ENCODE peak calls at places on chromosomes 2 and 18, in eight cellular contexts. J, Q, S, U, I, H, L and R are unnamed samples.

GRCh38 chr2:238227587-238228032 is 12.2 kb downstream of the HES6 start:
- DNase-seq in Q (no peak), I (no peak), L (no peak), S (no peak), H (no peak), J (no peak), U (no peak), R (no peak)

GRCh38 chr18:23519725-23520124 is 16.4 kb downstream of the RMC1 start:
- DNase-seq in U (no peak), Q (no peak), L (no peak), S (no peak), J (no peak), I (no peak), H (no peak), R (no peak)

GRCh38 chr2:64204006-64204632 is 59.9 kb upstream of the PELI1 start:
- DNase-seq in H (peak), J (no peak), L (no peak), Q (no peak), I (no peak), U (no peak), S (peak), R (no peak)

GRCh38 chr2:119819846-119820245 is 60.1 kb downstream of the PTPN4 start:
- DNase-seq in J (no peak), I (no peak), Q (no peak), S (no peak), H (no peak), U (no peak), L (no peak), R (no peak)

GRCh38 chr2:157785866-157786662 is 90.1 kb downstream of the ACVR1 start:
- DNase-seq in S (no peak), I (no peak), Q (peak), H (no peak), L (no peak), J (no peak), U (peak), R (no peak)

GRCh38 chr2:200604571-200605255 is 18.9 kb downstream of the AOX1 start:
- DNase-seq in U (peak), S (no peak), Q (no peak), L (no peak), I (no peak), H (no peak), J (no peak), R (peak)

GRCh38 chr2:121506187-121506586 is 24.5 kb upstream of the RNU4ATAC start:
- DNase-seq in U (no peak), Q (no peak), S (no peak), L (no peak), J (no peak), H (no peak), I (no peak), R (no peak)

GRCh38 chr2:40101076-40101688 is 322.1 kb upstream of the THUMPD2 start:
- DNase-seq in S (peak), H (no peak), J (no peak), Q (no peak), U (peak), I (no peak), L (no peak), R (no peak)

GRCh38 chr2:240840435-240841060 is 20.5 kb upstream of the KIF1A start:
- DNase-seq in J (peak), I (peak), H (no peak), S (peak), Q (peak), U (peak), L (no peak), R (peak)

GRCh38 chr18:59994357-59994756 is 94.6 kb downstream of the PMAIP1 start:
- DNase-seq in J (no peak), I (no peak), H (no peak), S (peak), U (peak), Q (no peak), L (no peak), R (peak)

GRCh38 chr2:40038646-40039045 is 259.6 kb upstream of the THUMPD2 start:
- DNase-seq in J (no peak), I (no peak), L (no peak), S (no peak), H (no peak), U (no peak), Q (no peak), R (no peak)

GRCh38 chr2:54240515-54241219 is 15.4 kb downstream of the TSPYL6 start:
- DNase-seq in Q (no peak), J (peak), U (peak), S (no peak), L (no peak), I (peak), H (no peak), R (peak)

GRCh38 chr2:99878951-99879350 is 263.4 kb downstream of the AFF3 start:
- DNase-seq in U (peak), Q (no peak), J (no peak), I (no peak), L (no peak), H (no peak), S (no peak), R (peak)

GRCh38 chr2:88195247-88195646 is 25.1 kb downstream of the THNSL2 start:
- DNase-seq in U (no peak), Q (no peak), H (no peak), I (no peak), L (no peak), S (no peak), J (no peak), R (no peak)

GRCh38 chr2:103003750-103004250 is 242.0 kb downstream of the TMEM182 start:
- DNase-seq in I (no peak), Q (no peak), H (no peak), S (no peak), L (no peak), J (no peak), U (no peak), R (no peak)

GRCh38 chr18:13984080-13984479 is 68.7 kb upstream of the MC2R start:
- DNase-seq in Q (no peak), J (no peak), I (no peak), H (no peak), L (no peak), S (no peak), U (no peak), R (no peak)

GRCh38 chr2:191499874-191500565 is 177.9 kb upstream of the NABP1 start:
- DNase-seq in U (peak), H (no peak), I (peak), Q (no peak), L (no peak), J (no peak), S (no peak), R (peak)

GRCh38 chr2:98634406-98635092 is 26.2 kb downstream of the UNC50 start:
- DNase-seq in I (no peak), U (no peak), S (peak), L (peak), J (peak), H (peak), Q (peak), R (no peak)

GRCh38 chr2:26317377-26318105 is 28.4 kb upstream of the SELENOI start:
- DNase-seq in I (no peak), Q (peak), L (no peak), J (no peak), H (no peak), U (no peak), S (no peak), R (no peak)

GRCh38 chr2:71934595-71935263 is 212.9 kb downstream of the CYP26B1 start:
- DNase-seq in U (peak), H (no peak), L (no peak), Q (peak), I (peak), J (peak), S (no peak), R (peak)

GRCh38 chr18:8499810-8500663 is 109.2 kb upstream of the RAB12 start:
- DNase-seq in I (no peak), H (no peak), S (no peak), Q (no peak), J (no peak), L (no peak), U (no peak), R (no peak)